ENCODE peak calls at places on chromosomes 2 and 18, in ten cellular contexts. K is heart left ventricle; E is NB4; N is cerebellar cortex; W is DMS 273 treated with DMSO at 0.1 percent for 48 hours; Z is stimulated activated CD4-positive, alpha-beta T cell treated with anti-CD3 and anti-CD28 coated beads, Interleukin-15, amount 100 ng/mL, for 1 hour; T is RKO; S is HFFc6; I is psoas muscle; B is GM20000. J is an unnamed sample.

GRCh38 chr2:202778217-202778616 is 93.3 kb downstream of the ICA1L start:
- DNase-seq in K (no peak), E (peak), N (no peak), W (no peak), Z (no peak), T (no peak), S (no peak), I (no peak), B (no peak), J (no peak)

GRCh38 chr18:55250729-55251128 is 291.5 kb upstream of the CCDC68 start:
- DNase-seq in K (no peak), E (no peak), N (no peak), W (no peak), Z (no peak), T (no peak), S (peak), I (no peak), B (no peak), J (no peak)

GRCh38 chr2:100011272-100011711 is 131.1 kb downstream of the AFF3 start:
- DNase-seq in K (no peak), E (no peak), N (peak), W (no peak), Z (no peak), T (no peak), S (peak), I (no peak), B (no peak), J (no peak)

GRCh38 chr2:74373189-74373588 is 6.9 kb downstream of the DCTN1 start:
- DNase-seq in K (peak), E (peak), N (no peak), W (no peak), Z (no peak), T (no peak), S (no peak), I (peak), B (no peak), J (no peak)

GRCh38 chr18:77559274-77559910 is 309.7 kb downstream of the GALR1 start:
- DNase-seq in K (no peak), E (no peak), N (no peak), W (no peak), Z (no peak), T (no peak), S (no peak), I (no peak), B (no peak), J (no peak)

GRCh38 chr2:1632006-1632348 is 112.3 kb downstream of the PXDN start:
- DNase-seq in K (no peak), E (no peak), N (no peak), W (no peak), Z (no peak), T (no peak), S (peak), I (no peak), B (no peak), J (no peak)

GRCh38 chr2:173760553-173760952 is 204.6 kb downstream of the SP3 start:
- DNase-seq in K (no peak), E (no peak), N (no peak), W (no peak), Z (no peak), T (no peak), S (no peak), I (no peak), B (no peak), J (no peak)

GRCh38 chr18:11387880-11388279 is 221.5 kb upstream of the SLC35G4 start:
- DNase-seq in K (peak), E (peak), N (peak), W (peak), Z (no peak), T (peak), S (peak), I (peak), B (peak), J (peak)

GRCh38 chr2:207473203-207473865 is 56.4 kb upstream of the CREB1 start:
- DNase-seq in K (peak), E (peak), N (peak), W (peak), Z (no peak), T (peak), S (peak), I (no peak), B (peak), J (peak)

GRCh38 chr2:33033524-33034150 is 86.9 kb downstream of the LTBP1 start:
- DNase-seq in K (no peak), E (peak), N (no peak), W (peak), Z (no peak), T (peak), S (peak), I (no peak), B (no peak), J (peak)

GRCh38 chr2:238947920-238948710 is 100.2 kb downstream of the TWIST2 start:
- DNase-seq in K (peak), E (peak), N (no peak), W (no peak), Z (no peak), T (peak), S (peak), I (peak), B (no peak), J (peak)

GRCh38 chr18:23037646-23038045 is 97.6 kb upstream of the CABLES1 start:
- DNase-seq in K (no peak), E (no peak), N (no peak), W (no peak), Z (no peak), T (no peak), S (no peak), I (no peak), B (no peak), J (no peak)

GRCh38 chr2:188314314-188315054 is 22.8 kb downstream of the GULP1 start:
- DNase-seq in K (no peak), E (no peak), N (no peak), W (no peak), Z (no peak), T (no peak), S (peak), I (no peak), B (no peak), J (no peak)

GRCh38 chr2:59569124-59569523 is 984.3 kb downstream of the BCL11A start:
- DNase-seq in K (no peak), E (no peak), N (no peak), W (no peak), Z (no peak), T (no peak), S (no peak), I (no peak), B (no peak), J (no peak)

GRCh38 chr18:55522011-55522410 is 66.0 kb downstream of the TCF4 start:
- DNase-seq in K (no peak), E (peak), N (no peak), W (no peak), Z (no peak), T (no peak), S (peak), I (no peak), B (peak), J (no peak)

GRCh38 chr2:126884861-126885481 is 13.7 kb upstream of the TEX51 start:
- DNase-seq in K (no peak), E (no peak), N (no peak), W (no peak), Z (no peak), T (peak), S (no peak), I (no peak), B (no peak), J (no peak)